ENCODE peak calls at places on chromosome 9, in four cellular contexts. Y is fibroblast of the aortic adventitia, I is fibroblast of lung, P is tibial artery. U is an unnamed sample.

GRCh38 chr9:73022353-73022752 is 69.5 kb upstream of the ALDH1A1 start:
- DNase-seq in Y (no peak), I (no peak), P (no peak), U (no peak)

GRCh38 chr9:24041294-24041693 is 215.3 kb upstream of the ELAVL2 start:
- DNase-seq in Y (no peak), I (peak), P (no peak), U (no peak)

GRCh38 chr9:134083451-134083850 is 15.6 kb upstream of the BRD3 start:
- DNase-seq in Y (no peak), I (no peak), P (no peak), U (no peak)

GRCh38 chr9:23554691-23555090 is 271.3 kb downstream of the ELAVL2 start:
- DNase-seq in Y (no peak), I (no peak), P (no peak), U (no peak)

GRCh38 chr9:134981001-134981400 is 63.3 kb upstream of the FCN1 start:
- DNase-seq in Y (no peak), I (no peak), P (no peak), U (no peak)

GRCh38 chr9:91734371-91734981 is 215.6 kb downstream of the ROR2 start:
- DNase-seq in Y (peak), I (peak), P (peak), U (peak)

GRCh38 chr9:124297553-124297905 is 39.8 kb downstream of the NEK6 start:
- DNase-seq in Y (peak), I (peak), P (peak), U (peak)

GRCh38 chr9:75169623-75170022 is 81.3 kb downstream of the OSTF1 start:
- DNase-seq in Y (peak), I (peak), P (no peak), U (peak)

GRCh38 chr9:115250646-115251045 is 132.7 kb upstream of the TNC start:
- DNase-seq in Y (peak), I (peak), P (no peak), U (peak)

GRCh38 chr9:81623778-81624177 is 65.6 kb downstream of the TLE1 start:
- DNase-seq in Y (no peak), I (no peak), P (no peak), U (no peak)

GRCh38 chr9:130196643-130197042 is 24.4 kb downstream of the NCS1 start:
- DNase-seq in Y (peak), I (no peak), P (no peak), U (no peak)

GRCh38 chr9:69104830-69105527 is 69.1 kb upstream of the TJP2 start:
- DNase-seq in Y (no peak), I (no peak), P (no peak), U (no peak)

GRCh38 chr9:99253772-99254431 is 31.8 kb downstream of the SEC61B start:
- DNase-seq in Y (no peak), I (peak), P (no peak), U (no peak)

GRCh38 chr9:34558911-34559615 is 30.5 kb downstream of the CNTFR start:
- DNase-seq in Y (no peak), I (no peak), P (no peak), U (no peak)

GRCh38 chr9:133778336-133778995 is 40.3 kb upstream of the SARDH start:
- DNase-seq in Y (no peak), I (no peak), P (no peak), U (no peak)

GRCh38 chr9:70439991-70440706 is 25.7 kb upstream of the KLF9 start:
- DNase-seq in Y (no peak), I (peak), P (no peak), U (peak)

GRCh38 chr9:93141771-93142483 is 7.9 kb upstream of the NINJ1 start:
- DNase-seq in Y (no peak), I (no peak), P (no peak), U (no peak)

GRCh38 chr9:93136693-93137092 is 2.6 kb upstream of the NINJ1 start:
- DNase-seq in Y (no peak), I (no peak), P (no peak), U (no peak)

GRCh38 chr9:93138171-93138764 is 4.2 kb upstream of the NINJ1 start:
- DNase-seq in Y (no peak), I (no peak), P (no peak), U (no peak)

GRCh38 chr9:93137362-93137761 is 3.3 kb upstream of the NINJ1 start:
- DNase-seq in Y (no peak), I (no peak), P (no peak), U (no peak)

DNA sequence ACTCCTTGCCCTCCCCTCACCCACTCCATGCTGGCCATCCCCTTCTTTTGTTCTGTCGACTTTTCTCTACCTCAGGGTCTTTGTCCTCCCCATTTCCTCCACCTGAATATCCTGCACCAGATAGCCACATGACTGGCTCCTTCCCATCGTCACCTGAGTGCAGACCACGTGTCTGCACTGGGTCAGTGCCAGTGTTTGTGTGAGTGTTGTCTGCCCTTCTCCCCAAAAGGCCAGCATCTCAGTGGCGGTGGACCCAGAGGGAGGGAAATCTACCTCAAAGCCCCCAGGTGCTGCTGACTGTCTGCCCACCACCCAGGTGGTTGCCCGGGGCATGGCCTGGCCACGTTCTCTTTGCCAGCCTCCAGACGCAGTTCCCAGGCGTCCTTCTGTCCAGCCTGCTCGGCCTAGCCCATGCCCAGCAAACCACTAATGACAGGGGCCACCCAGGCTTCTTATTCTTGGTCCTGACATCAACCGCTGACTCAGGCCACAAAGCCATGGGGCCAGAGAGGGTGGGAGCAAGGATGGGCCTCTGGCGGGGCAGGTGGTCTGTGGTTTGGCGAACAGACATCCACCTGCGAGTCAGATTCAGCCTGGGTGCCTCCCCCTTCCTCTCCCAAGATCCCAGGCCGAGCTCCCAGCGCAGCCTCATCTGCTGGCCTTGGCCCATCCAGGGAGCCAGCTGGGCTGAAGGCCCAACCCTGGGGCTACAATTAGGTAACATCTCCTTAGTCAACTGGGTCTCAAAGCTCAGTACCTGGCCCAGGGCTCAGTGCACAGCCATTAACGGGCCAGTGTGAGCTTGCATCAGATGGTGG is 5.5 kb upstream of the NINJ1 start:
- DNase-seq in Y (no peak), I (no peak), P (no peak), U (no peak)
- H3K4me3 ChIP-seq in Y (no peak), I (no peak), P (no peak), U (no peak)

GRCh38 chr9:127791085-127791484 is 5.3 kb downstream of the CDK9 start:
- DNase-seq in Y (no peak), I (no peak), P (no peak), U (no peak)
- TF ChIP-seq CTCF in Y (no peak), I (no peak), P (no peak), U (no peak)

DNA sequence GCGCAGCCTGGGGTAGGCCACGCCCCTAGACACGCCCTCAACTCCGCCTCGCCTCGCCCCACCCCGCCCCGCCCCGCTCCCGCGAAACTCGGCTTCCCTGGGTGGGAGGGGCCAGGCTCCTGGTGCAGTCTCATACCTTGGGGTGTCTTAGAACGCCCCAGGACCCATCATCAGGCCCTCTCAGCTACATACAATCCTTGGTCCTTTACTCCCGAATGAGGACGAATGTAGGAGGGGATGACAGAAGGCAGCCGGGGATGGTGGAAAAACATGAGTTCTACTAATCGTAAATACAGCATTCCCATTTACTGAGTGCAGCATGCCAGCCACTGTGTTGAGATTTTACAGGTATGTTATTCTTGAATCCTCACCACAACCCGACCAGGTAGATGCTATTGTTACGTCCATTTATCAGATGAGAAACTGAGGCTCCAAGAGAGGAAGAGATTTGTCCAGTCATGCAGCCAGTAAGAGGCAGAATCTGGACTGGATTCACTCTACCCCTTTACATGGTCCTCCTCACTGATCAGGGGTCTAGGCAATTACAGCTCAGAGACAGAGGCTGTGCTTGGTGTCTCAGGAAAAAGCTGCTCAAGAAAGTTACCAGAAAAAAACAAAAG is 6.8 kb downstream of the SH2D3C start:
- DNase-seq in Y (no peak), I (no peak), P (no peak), U (no peak)
- H3K4me3 ChIP-seq in Y (peak), I (no peak), P (peak), U (peak)

GRCh38 chr9:20529837-20530236 is 92.5 kb downstream of the MLLT3 start:
- DNase-seq in Y (no peak), I (no peak), P (no peak), U (no peak)

GRCh38 chr9:20528253-20528652 is 94.0 kb downstream of the MLLT3 start:
- DNase-seq in Y (no peak), I (no peak), P (no peak), U (no peak)

GRCh38 chr9:20526500-20527319 is 95.6 kb downstream of the MLLT3 start:
- DNase-seq in Y (peak), I (peak), P (no peak), U (peak)

GRCh38 chr9:20524776-20525175 is 97.5 kb downstream of the MLLT3 start:
- DNase-seq in Y (no peak), I (no peak), P (no peak), U (no peak)
- TF ChIP-seq CTCF in Y (no peak), I (peak), P (no peak), U (peak)

GRCh38 chr9:122346478-122347347 is 24.1 kb upstream of the PTGS1 start:
- DNase-seq in Y (no peak), I (peak), P (peak), U (peak)
- H3K4me3 ChIP-seq in Y (peak), I (peak), P (peak), U (peak)

GRCh38 chr9:120555884-120556283 is 24.1 kb downstream of the CDK5RAP2 start:
- DNase-seq in Y (no peak), I (no peak), P (no peak), U (no peak)
- TF ChIP-seq CTCF in Y (no peak), I (no peak), P (no peak), U (no peak)

GRCh38 chr9:16625106-16625505 is 245.4 kb downstream of the BNC2 start:
- DNase-seq in Y (peak), I (peak), P (no peak), U (no peak)

GRCh38 chr9:16627967-16628366 is 242.5 kb downstream of the BNC2 start:
- DNase-seq in Y (peak), I (peak), P (peak), U (peak)

GRCh38 chr9:16625831-16626230 is 244.6 kb downstream of the BNC2 start:
- DNase-seq in Y (peak), I (peak), P (no peak), U (peak)

GRCh38 chr9:16628421-16628820 is 242.0 kb downstream of the BNC2 start:
- DNase-seq in Y (peak), I (peak), P (no peak), U (peak)

DNA sequence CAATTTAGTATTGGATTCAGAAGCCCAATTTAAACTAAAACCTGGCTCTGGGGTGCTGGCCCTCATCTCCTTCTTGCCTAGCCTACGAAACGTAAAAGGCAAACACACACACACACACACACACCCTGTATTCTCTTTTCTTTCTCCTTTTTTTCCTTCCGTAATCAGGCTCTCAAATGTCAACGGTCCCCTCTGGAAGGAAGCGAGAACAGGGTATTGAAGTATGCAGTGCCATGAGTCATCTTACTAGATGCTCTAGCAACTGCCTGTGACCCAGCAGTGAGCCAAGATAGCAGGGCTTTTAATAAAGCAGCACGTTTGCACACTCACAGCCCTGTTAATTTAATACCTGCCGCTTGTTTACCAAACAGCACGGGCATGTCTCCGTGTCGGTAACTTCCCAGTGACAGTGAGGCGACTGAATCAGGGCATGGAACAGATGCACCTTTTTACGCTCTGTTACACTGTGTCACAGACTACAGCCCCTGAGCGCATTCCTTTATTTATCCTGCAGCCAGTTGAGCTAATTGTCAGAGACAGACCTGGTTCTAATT is 243.8 kb downstream of the BNC2 start:
- DNase-seq in Y (peak), I (peak), P (peak), U (peak)
- H3K4me3 ChIP-seq in Y (no peak), I (peak), P (no peak), U (no peak)

GRCh38 chr9:117430813-117431212 is 16.0 kb upstream of the ASTN2 start:
- DNase-seq in Y (no peak), I (no peak), P (no peak), U (no peak)
- TF ChIP-seq CTCF in Y (no peak), I (no peak), P (no peak), U (no peak)

GRCh38 chr9:27003406-27004147 is 1.9 kb downstream of the LRRC19 start:
- DNase-seq in Y (no peak), I (peak), P (no peak), U (no peak)

DNA sequence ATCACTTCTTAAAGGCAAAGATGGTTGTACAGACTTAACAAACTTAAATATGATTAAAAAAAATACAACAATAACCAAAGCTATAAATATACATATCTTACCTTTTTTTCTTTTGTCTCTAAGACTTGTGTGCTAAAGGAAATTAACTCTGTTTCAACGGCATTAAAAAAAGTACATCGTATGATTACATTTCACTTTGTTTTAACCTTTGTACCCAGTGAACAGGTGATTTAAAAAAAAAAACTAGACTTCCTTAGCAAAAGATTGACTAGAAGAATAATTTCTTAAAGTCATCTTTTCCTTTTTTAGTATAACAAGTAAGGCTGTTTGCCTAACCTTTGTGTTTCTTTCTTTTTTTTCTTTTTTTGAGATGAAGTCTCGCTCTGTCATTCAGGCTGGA is at the start of gene LRRC19:
- DNase-seq in Y (no peak), I (no peak), P (no peak), U (no peak)
- H3K4me3 ChIP-seq in Y (no peak), I (no peak), P (no peak), U (no peak)